ENCODE peak calls at places on chromosomes 2 and 18, in ten cellular contexts. U is foreskin fibroblast; Q is HCT116; C is choroid plexus epithelial cell; D is CD4-positive, alpha-beta T cell; O is heart right ventricle; R is right atrium auricular region; G is IMR-90; E is BJ; K is tibial artery. S is an unnamed sample.

GRCh38 chr2:212646698-212647097 is 108.1 kb upstream of the ERBB4 start:
- DNase-seq in U (peak; percentile 5), Q (no peak), C (peak; percentile 55), D (no peak), O (no peak), R (no peak), G (peak; percentile 80), E (peak; percentile 3), K (no peak), S (no peak)

GRCh38 chr18:28875059-28875458 is 698.1 kb upstream of the CDH2 start:
- DNase-seq in U (no peak), Q (no peak), C (peak; percentile 23), D (no peak), O (no peak), R (no peak), G (no peak), E (peak; percentile 45), K (no peak), S (no peak)

GRCh38 chr2:100924520-100925451 is 77.3 kb upstream of the RPL31 start:
- DNase-seq in U (peak; percentile 27), Q (no peak), C (peak; percentile 67), D (peak; percentile 22), O (peak; percentile 43), R (peak; percentile 88), G (peak; percentile 85), E (no peak), K (no peak), S (no peak)

GRCh38 chr18:58310517-58310916 is 266.5 kb downstream of the NEDD4L start:
- DNase-seq in U (peak; percentile 33), Q (no peak), C (no peak), D (peak; percentile 34), O (peak; percentile 42), R (no peak), G (no peak), E (no peak), K (no peak), S (no peak)

GRCh38 chr2:67572721-67573485 is 175.8 kb downstream of the ETAA1 start:
- DNase-seq in U (peak; percentile 60), Q (no peak), C (peak; percentile 20), D (no peak), O (no peak), R (no peak), G (peak; percentile 22), E (no peak), K (no peak), S (no peak)

GRCh38 chr18:21444465-21445023 is 156.0 kb downstream of the ESCO1 start:
- DNase-seq in U (peak; percentile 71), Q (peak; percentile 64), C (peak; percentile 82), D (no peak), O (peak; percentile 25), R (no peak), G (peak; percentile 59), E (no peak), K (no peak), S (no peak)

GRCh38 chr18:9661564-9661963 is 46.5 kb upstream of the RAB31 start:
- DNase-seq in U (peak; percentile 51), Q (no peak), C (peak; percentile 69), D (no peak), O (no peak), R (no peak), G (peak; percentile 40), E (no peak), K (no peak), S (no peak)

GRCh38 chr2:157173740-157174184 is 83.7 kb upstream of the GALNT5 start:
- DNase-seq in U (peak; percentile 98), Q (no peak), C (peak; percentile 99), D (no peak), O (peak; percentile 6), R (no peak), G (peak; percentile 100), E (peak; percentile 97), K (no peak), S (no peak)

GRCh38 chr2:224778474-224778877 is 62.3 kb upstream of the CCDC195 start:
- DNase-seq in U (peak; percentile 82), Q (peak; percentile 46), C (peak; percentile 81), D (peak; percentile 33), O (peak; percentile 21), R (peak; percentile 83), G (peak; percentile 60), E (peak; percentile 19), K (peak; percentile 69), S (no peak)

GRCh38 chr2:10446631-10447030 is 1.5 kb downstream of the ODC1 start:
- DNase-seq in U (no peak), Q (no peak), C (no peak), D (no peak), O (no peak), R (no peak), G (no peak), E (no peak), K (no peak), S (no peak)

GRCh38 chr2:9803023-9803805 is 40.1 kb upstream of the TAF1B start:
- DNase-seq in U (peak; percentile 50), Q (no peak), C (no peak), D (no peak), O (no peak), R (no peak), G (no peak), E (no peak), K (peak; percentile 61), S (no peak)

GRCh38 chr2:231395188-231396057 is at the start of gene B3GNT7:
- DNase-seq in U (no peak), Q (no peak), C (no peak), D (no peak), O (no peak), R (no peak), G (no peak), E (no peak), K (no peak), S (no peak)

GRCh38 chr18:59054892-59055291 is 84.8 kb upstream of the SEC11C start:
- DNase-seq in U (no peak), Q (no peak), C (no peak), D (no peak), O (no peak), R (no peak), G (no peak), E (no peak), K (peak; percentile 95), S (no peak)

GRCh38 chr2:78355967-78356366 is 669.5 kb upstream of the REG3G start:
- DNase-seq in U (no peak), Q (no peak), C (no peak), D (no peak), O (no peak), R (no peak), G (no peak), E (no peak), K (no peak), S (no peak)

GRCh38 chr2:78351208-78351607 is 674.3 kb upstream of the REG3G start:
- DNase-seq in U (no peak), Q (no peak), C (peak; percentile 1), D (no peak), O (no peak), R (no peak), G (no peak), E (no peak), K (no peak), S (no peak)
- TF ChIP-seq CTCF in U (no peak), Q (no peak), C (no peak), D (no peak), O (no peak), R (no peak), G (no peak), E (no peak), K (no peak), S (no peak)

GRCh38 chr2:221103930-221104329 is 468.2 kb downstream of the EPHA4 start:
- DNase-seq in U (no peak), Q (no peak), C (no peak), D (no peak), O (peak; percentile 69), R (peak; percentile 81), G (no peak), E (no peak), K (peak; percentile 73), S (no peak)

GRCh38 chr2:221102896-221103688 is 469.0 kb downstream of the EPHA4 start:
- DNase-seq in U (no peak), Q (no peak), C (no peak), D (no peak), O (no peak), R (no peak), G (no peak), E (no peak), K (no peak), S (no peak)

GRCh38 chr2:221097568-221097915 is 474.6 kb downstream of the EPHA4 start:
- DNase-seq in U (peak; percentile 85), Q (no peak), C (no peak), D (no peak), O (no peak), R (no peak), G (peak; percentile 92), E (peak; percentile 16), K (no peak), S (no peak)

GRCh38 chr2:221097949-221098348 is 474.2 kb downstream of the EPHA4 start:
- DNase-seq in U (no peak), Q (no peak), C (no peak), D (no peak), O (no peak), R (no peak), G (no peak), E (no peak), K (no peak), S (no peak)

DNA sequence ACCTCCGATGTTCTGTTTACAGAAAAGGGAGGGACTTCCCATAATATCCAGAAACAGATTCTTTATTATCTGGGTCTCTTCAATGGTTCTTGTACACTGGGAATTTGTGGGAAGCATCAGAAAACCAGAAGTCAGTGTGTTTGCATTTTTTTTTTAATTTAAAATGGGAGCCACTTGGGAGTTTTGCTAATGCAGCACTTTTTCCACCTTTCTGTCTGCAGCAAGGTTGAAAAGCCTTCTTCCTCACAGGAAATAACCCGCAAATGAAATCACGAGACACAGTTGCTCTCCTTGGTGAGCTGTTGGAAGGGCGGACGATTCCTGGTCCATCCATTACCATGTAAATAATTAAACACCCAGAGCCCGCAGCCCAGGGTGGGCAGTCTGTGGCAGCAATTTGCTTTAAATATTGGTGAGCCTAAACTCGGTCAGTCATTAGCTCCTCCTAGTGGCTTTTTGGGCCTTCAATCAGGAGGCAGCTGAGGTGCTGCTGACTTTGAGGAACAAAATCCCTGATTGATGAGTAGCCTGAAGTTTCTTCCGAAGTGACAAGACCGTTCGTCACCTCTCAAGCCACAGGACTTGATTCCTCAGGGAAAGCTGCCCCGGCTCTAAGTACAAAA is 471.5 kb downstream of the EPHA4 start:
- DNase-seq in U (peak; percentile 17), Q (peak; percentile 3), C (peak; percentile 18), D (no peak), O (no peak), R (no peak), G (no peak), E (no peak), K (no peak), S (no peak)
- TF ChIP-seq CTCF in U (peak; percentile 14), Q (peak; percentile 39), C (peak; percentile 37), D (no peak), O (peak; percentile 49), R (no peak), G (peak; percentile 36), E (peak; percentile 29), K (no peak), S (no peak)

GRCh38 chr2:65638438-65638837 is 206.0 kb upstream of the SPRED2 start:
- DNase-seq in U (no peak), Q (no peak), C (no peak), D (no peak), O (no peak), R (no peak), G (no peak), E (no peak), K (no peak), S (no peak)
- TF ChIP-seq CTCF in U (no peak), Q (no peak), C (peak; percentile 10), D (no peak), O (no peak), R (no peak), G (no peak), E (peak; percentile 12), K (no peak), S (no peak)

GRCh38 chr2:166128156-166128505 is 311 bp upstream of the SCN1A start:
- DNase-seq in U (no peak), Q (no peak), C (no peak), D (no peak), O (no peak), R (no peak), G (no peak), E (no peak), K (no peak), S (no peak)
- TF ChIP-seq CTCF in U (no peak), Q (no peak), C (no peak), D (peak; percentile 18), O (no peak), R (no peak), G (no peak), E (no peak), K (no peak), S (peak; percentile 24)